ENCODE peak calls at places on chromosomes 13 and 19, in seven cellular contexts. L is neural crest cell, Y is progenitor cell of endocrine pancreas, Q is upper lobe of right lung, V is psoas muscle, O is AG10803, I is neural progenitor cell. D is an unnamed sample.

GRCh38 chr13:39347926-39348901 is 254.8 kb downstream of the LHFPL6 start:
- DNase-seq in L (peak; percentile 13), Q (no peak), I (peak; percentile 64), O (no peak), Y (no peak), V (no peak), D (no peak)

GRCh38 chr19:21877976-21878375 is 42.0 kb upstream of the ZNF43 start:
- DNase-seq in V (no peak), O (no peak), I (no peak), Y (no peak), Q (no peak), L (no peak), D (no peak)

GRCh38 chr19:52535831-52536800 is 8.6 kb downstream of the ZNF808 start:
- DNase-seq in Y (peak; percentile 79), V (peak; percentile 91), L (peak; percentile 82), Q (peak; percentile 89), O (peak; percentile 71), I (peak; percentile 96), D (peak; percentile 86)

GRCh38 chr19:35736913-35737886 is 5.1 kb downstream of the IGFLR1 start:
- DNase-seq in L (no peak), Q (no peak), O (no peak), V (no peak), I (no peak), Y (no peak), D (no peak)

GRCh38 chr13:67125681-67126080 is 104.5 kb downstream of the PCDH9 start:
- DNase-seq in V (no peak), I (no peak), Q (no peak), Y (no peak), L (no peak), O (no peak), D (no peak)

GRCh38 chr13:79226938-79227337 is 179.1 kb downstream of the RBM26 start:
- DNase-seq in V (no peak), Y (no peak), Q (no peak), I (no peak), O (no peak), L (no peak), D (no peak)

GRCh38 chr13:33330483-33330882 is 44.9 kb upstream of the STARD13 start:
- DNase-seq in Q (no peak), I (no peak), V (no peak), Y (no peak), O (no peak), L (no peak), D (no peak)

GRCh38 chr13:65597839-65598818 is 1632.0 kb downstream of the PCDH9 start:
- DNase-seq in Y (no peak), V (no peak), L (no peak), I (peak; percentile 4), Q (no peak), O (peak; percentile 90), D (no peak)

GRCh38 chr13:76009491-76009890 is 373.4 kb downstream of the LMO7 start:
- DNase-seq in I (no peak), Y (no peak), Q (no peak), O (no peak), L (no peak), V (no peak), D (no peak)

DNA sequence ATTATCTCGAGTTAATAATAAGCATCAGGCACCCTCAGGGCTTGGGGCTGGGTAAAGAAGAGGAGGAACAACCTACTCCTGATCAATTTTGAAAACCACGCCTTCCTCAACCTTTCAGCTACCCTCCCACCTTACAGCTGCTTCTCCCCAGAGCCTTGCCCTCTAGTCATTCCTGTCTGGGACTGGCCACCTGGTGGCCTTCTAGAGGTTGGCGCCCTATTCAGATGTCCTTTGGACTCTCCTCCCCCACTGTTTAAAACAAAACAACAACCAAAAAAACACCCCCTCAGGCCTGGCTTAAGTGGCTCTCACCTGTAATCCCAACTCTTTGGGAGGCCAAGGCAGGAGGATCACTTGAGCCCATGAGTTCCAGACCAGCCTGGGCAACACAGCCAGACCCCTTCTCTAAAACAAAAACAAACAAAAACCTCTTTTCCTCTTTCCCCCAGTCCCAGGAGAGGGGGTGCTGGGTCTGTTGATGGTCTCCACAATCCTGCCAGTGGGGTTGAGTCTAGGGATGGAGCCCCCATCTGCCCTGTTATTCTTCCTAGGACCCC is 62.3 kb downstream of the CCDC70 start:
- DNase-seq in Y (no peak), L (no peak), O (no peak), V (no peak), I (peak; percentile 20), Q (no peak), D (no peak)
- TF ChIP-seq CTCF in Y (peak; percentile 39), L (peak; percentile 45), O (peak; percentile 24), V (no peak), I (peak; percentile 39), Q (no peak), D (no peak)

DNA sequence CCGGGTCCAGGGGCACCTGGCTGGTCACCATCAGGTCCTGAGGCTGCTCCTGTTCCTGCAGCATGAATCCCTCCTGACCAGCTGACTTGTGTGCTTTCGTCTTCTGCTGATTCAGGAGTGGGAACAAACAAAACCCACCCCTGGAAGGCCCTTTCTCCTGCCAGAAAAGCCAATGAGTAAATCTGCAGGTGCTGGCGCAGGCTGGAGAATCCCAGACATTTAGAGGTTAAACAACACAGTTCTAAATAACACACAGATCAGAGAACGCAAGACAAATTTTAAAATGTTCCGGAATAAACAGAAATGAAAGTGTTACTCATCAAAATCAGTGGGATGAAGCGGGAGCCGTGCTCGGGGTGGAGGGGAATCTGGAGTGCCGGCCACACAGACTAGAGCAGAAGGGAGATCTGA is 60.6 kb upstream of the C13orf46 start:
- DNase-seq in I (no peak), V (no peak), Q (no peak), L (no peak), O (no peak), Y (no peak), D (no peak)
- TF ChIP-seq CTCF in I (no peak), V (no peak), Q (no peak), L (no peak), O (no peak), Y (no peak), D (no peak)

GRCh38 chr19:40603719-40604646 is 2.8 kb downstream of the LTBP4 start:
- DNase-seq in I (peak; percentile 99), Y (peak; percentile 89), O (peak; percentile 91), L (peak; percentile 82), Q (peak; percentile 99), V (peak; percentile 97), D (peak; percentile 90)

GRCh38 chr19:40604647-40605200 is 3.6 kb downstream of the LTBP4 start:
- DNase-seq in I (peak; percentile 34), V (no peak), Y (no peak), L (no peak), Q (no peak), O (no peak), D (no peak)

GRCh38 chr19:40607311-40607871 is 6.2 kb downstream of the LTBP4 start:
- DNase-seq in O (no peak), I (peak; percentile 32), V (no peak), Q (no peak), Y (no peak), L (no peak), D (no peak)

GRCh38 chr19:40603071-40603718 is 2.0 kb downstream of the LTBP4 start:
- DNase-seq in I (peak; percentile 85), Y (no peak), O (peak; percentile 36), V (no peak), Q (no peak), L (no peak), D (no peak)

GRCh38 chr19:40605201-40605971 is 4.2 kb downstream of the LTBP4 start:
- DNase-seq in V (peak; percentile 72), O (peak; percentile 46), Q (peak; percentile 92), L (no peak), I (peak; percentile 79), Y (no peak), D (peak; percentile 61)
- TF ChIP-seq CTCF in V (peak; percentile 4), O (peak; percentile 1), Q (peak; percentile 23), L (no peak), I (peak; percentile 9), Y (peak; percentile 8), D (peak; percentile 19)

GRCh38 chr19:56253737-56254136 is 18.8 kb upstream of the EDDM13 start:
- DNase-seq in Q (no peak), L (no peak), V (no peak), I (peak; percentile 56), O (peak; percentile 63), Y (no peak), D (no peak)
- TF ChIP-seq CTCF in Q (peak; percentile 44), L (peak; percentile 57), V (peak; percentile 32), I (peak; percentile 46), O (peak; percentile 56), Y (no peak), D (no peak)

GRCh38 chr19:37309834-37310575 is 60.9 kb upstream of the ZNF527 start:
- DNase-seq in L (no peak), Q (no peak), V (no peak), O (no peak), I (no peak), Y (no peak), D (no peak)
- TF ChIP-seq CTCF in L (peak; percentile 57), Q (no peak), V (no peak), O (no peak), I (peak; percentile 56), Y (peak; percentile 57), D (no peak)